ENCODE peak calls at places on chromosomes 2 and 18, in ten cellular contexts. B, J, O, I, P, H, D, Z, X and V are unnamed samples. For H3K27me3, the result is how much of the 10 kb centered on the place peaks cover.

GRCh38 chr2:66532972-66533868 is 98.3 kb downstream of the MEIS1 start:
- DNase-seq in D (no peak), O (peak), B (peak), I (no peak), J (no peak), X (no peak), Z (no peak), P (no peak), H (no peak), V (no peak)

GRCh38 chr2:46913471-46914381 is 1.9 kb downstream of the MCFD2 start:
- DNase-seq in J (peak), X (peak), I (no peak), O (no peak), D (no peak), Z (peak), H (peak), P (no peak), B (peak), V (no peak)

GRCh38 chr18:48263421-48263820 is 145.8 kb downstream of the ZBTB7C start:
- DNase-seq in B (no peak), Z (no peak), J (no peak), O (no peak), H (no peak), X (no peak), D (no peak), I (no peak), P (no peak), V (no peak)

GRCh38 chr18:46627136-46627535 is 29.9 kb downstream of the LOXHD1 start:
- DNase-seq in P (no peak), B (no peak), D (no peak), O (no peak), J (no peak), X (no peak), Z (no peak), I (no peak), H (no peak), V (no peak)

GRCh38 chr2:217714268-217714643 is 288.5 kb downstream of the TNS1 start:
- DNase-seq in H (no peak), P (no peak), B (peak), I (no peak), J (peak), X (peak), D (no peak), O (peak), Z (peak), V (peak)

GRCh38 chr18:7696846-7697245 is 129.7 kb downstream of the PTPRM start:
- DNase-seq in X (no peak), O (no peak), D (no peak), I (no peak), P (no peak), H (no peak), J (peak), B (no peak), Z (no peak), V (no peak)

GRCh38 chr2:16137080-16137755 is 196.9 kb downstream of the MYCN start:
- DNase-seq in H (no peak), J (no peak), B (no peak), X (no peak), D (no peak), O (no peak), Z (no peak), P (no peak), I (no peak), V (no peak)

GRCh38 chr2:66494708-66495107 is 59.8 kb downstream of the MEIS1 start:
- DNase-seq in P (no peak), H (no peak), B (peak), O (no peak), X (no peak), D (no peak), Z (peak), J (peak), I (no peak), V (no peak)

GRCh38 chr18:23879126-23879525 is 135.4 kb upstream of the TTC39C start:
- DNase-seq in J (no peak), I (no peak), D (no peak), Z (no peak), P (no peak), H (no peak), X (no peak), O (no peak), B (no peak), V (no peak)

GRCh38 chr2:216648105-216648504 is 14.9 kb downstream of the IGFBP2 start:
- DNase-seq in B (peak), I (no peak), P (no peak), H (no peak), J (peak), Z (no peak), X (no peak), O (no peak), D (no peak), V (no peak)

GRCh38 chr2:218397502-218398436 is 1.9 kb upstream of the CTDSP1 start:
- DNase-seq in X (peak), Z (no peak), B (peak), J (peak), P (no peak), D (peak), H (peak), I (peak), O (peak), V (peak)

GRCh38 chr2:63059434-63060078 is 8.9 kb downstream of the OTX1 start:
- DNase-seq in B (no peak), D (no peak), H (peak), Z (no peak), P (no peak), O (no peak), I (no peak), J (no peak), X (no peak), V (no peak)

GRCh38 chr2:62369549-62370164 is 136.3 kb downstream of the TMEM17 start:
- DNase-seq in H (no peak), J (no peak), X (no peak), P (no peak), I (no peak), B (no peak), D (peak), O (no peak), Z (no peak), V (no peak)

GRCh38 chr2:172280820-172281454 is 146.4 kb upstream of the ITGA6 start:
- DNase-seq in I (no peak), X (no peak), D (peak), H (no peak), Z (no peak), O (no peak), B (no peak), J (no peak), P (no peak), V (no peak)

GRCh38 chr2:43075054-43075593 is 151.3 kb downstream of the ZFP36L2 start:
- DNase-seq in I (no peak), P (no peak), J (peak), D (no peak), B (peak), O (peak), X (peak), Z (peak), H (no peak), V (peak)

GRCh38 chr2:1607971-1608688 is 136.2 kb downstream of the PXDN start:
- DNase-seq in B (no peak), I (no peak), X (no peak), J (no peak), Z (no peak), D (no peak), O (no peak), P (no peak), H (no peak), V (no peak)

GRCh38 chr2:239803764-239804111 is 221.4 kb downstream of the NDUFA10 start:
- DNase-seq in I (no peak), P (no peak), Z (no peak), X (no peak), D (no peak), J (no peak), B (no peak), H (peak), O (no peak), V (no peak)

GRCh38 chr2:12381543-12382323 is 335.0 kb upstream of the TRIB2 start:
- DNase-seq in Z (no peak), X (no peak), O (no peak), I (no peak), P (no peak), D (no peak), H (peak), B (no peak), J (no peak), V (no peak)

GRCh38 chr2:145066151-145066661 is 546.3 kb upstream of the ZEB2 start:
- DNase-seq in P (no peak), B (peak), I (no peak), O (no peak), Z (no peak), X (peak), H (no peak), D (no peak), J (peak), V (no peak)

GRCh38 chr2:46849080-46849715 is 66.4 kb downstream of the MCFD2 start:
- DNase-seq in J (no peak), D (no peak), Z (no peak), I (no peak), P (no peak), H (no peak), B (peak), X (no peak), O (no peak), V (no peak)

GRCh38 chr2:20723543-20723942 is 56.6 kb downstream of the GDF7 start:
- DNase-seq in O (no peak), J (no peak), P (no peak), D (no peak), Z (no peak), H (no peak), B (no peak), X (peak), I (no peak), V (no peak)

GRCh38 chr2:14016289-14016955 is 616.1 kb upstream of the LRATD1 start:
- DNase-seq in O (no peak), H (no peak), I (no peak), J (peak), P (no peak), B (no peak), X (no peak), D (no peak), Z (peak), V (peak)

GRCh38 chr2:109287413-109287812 is 158.4 kb downstream of the SH3RF3 start:
- DNase-seq in O (no peak), J (no peak), D (peak), P (no peak), X (no peak), I (no peak), H (no peak), Z (no peak), B (no peak), V (no peak)

GRCh38 chr2:238169021-238169707 is 10.4 kb downstream of the ERFE start:
- DNase-seq in I (no peak), Z (no peak), X (peak), D (no peak), J (peak), B (peak), P (no peak), O (no peak), H (no peak), V (no peak)

GRCh38 chr2:168194784-168195522 is 52.4 kb downstream of the STK39 start:
- DNase-seq in P (no peak), X (no peak), H (no peak), B (no peak), J (no peak), D (no peak), Z (no peak), I (no peak), O (no peak), V (no peak)

GRCh38 chr2:11932896-11933295 is 186.5 kb downstream of the LPIN1 start:
- DNase-seq in D (no peak), I (no peak), J (peak), Z (no peak), X (no peak), P (no peak), B (peak), O (no peak), H (no peak), V (no peak)

GRCh38 chr2:15756011-15756550 is 164.4 kb downstream of the DDX1 start:
- DNase-seq in Z (no peak), B (no peak), O (no peak), H (no peak), I (no peak), J (no peak), D (no peak), X (no peak), P (no peak), V (no peak)

GRCh38 chr18:75158465-75159237 is 50.3 kb downstream of the PTGR3 start:
- DNase-seq in B (no peak), H (no peak), P (no peak), O (no peak), X (no peak), I (no peak), J (no peak), Z (no peak), D (no peak), V (no peak)

GRCh38 chr2:240467149-240467642 is 31.7 kb downstream of the GPC1 start:
- DNase-seq in X (no peak), D (no peak), P (no peak), B (no peak), I (no peak), H (peak), Z (peak), O (no peak), J (no peak), V (no peak)

GRCh38 chr2:131093066-131093842 is at the start of gene FAM168B:
- DNase-seq in Z (peak), P (peak), O (peak), X (peak), J (peak), H (peak), I (peak), B (peak), D (peak), V (peak)

GRCh38 chr2:37857485-37858196 is 67.4 kb upstream of the RMDN2 start:
- DNase-seq in X (no peak), H (no peak), Z (no peak), D (no peak), I (no peak), O (no peak), B (no peak), J (peak), P (no peak), V (peak)

DNA sequence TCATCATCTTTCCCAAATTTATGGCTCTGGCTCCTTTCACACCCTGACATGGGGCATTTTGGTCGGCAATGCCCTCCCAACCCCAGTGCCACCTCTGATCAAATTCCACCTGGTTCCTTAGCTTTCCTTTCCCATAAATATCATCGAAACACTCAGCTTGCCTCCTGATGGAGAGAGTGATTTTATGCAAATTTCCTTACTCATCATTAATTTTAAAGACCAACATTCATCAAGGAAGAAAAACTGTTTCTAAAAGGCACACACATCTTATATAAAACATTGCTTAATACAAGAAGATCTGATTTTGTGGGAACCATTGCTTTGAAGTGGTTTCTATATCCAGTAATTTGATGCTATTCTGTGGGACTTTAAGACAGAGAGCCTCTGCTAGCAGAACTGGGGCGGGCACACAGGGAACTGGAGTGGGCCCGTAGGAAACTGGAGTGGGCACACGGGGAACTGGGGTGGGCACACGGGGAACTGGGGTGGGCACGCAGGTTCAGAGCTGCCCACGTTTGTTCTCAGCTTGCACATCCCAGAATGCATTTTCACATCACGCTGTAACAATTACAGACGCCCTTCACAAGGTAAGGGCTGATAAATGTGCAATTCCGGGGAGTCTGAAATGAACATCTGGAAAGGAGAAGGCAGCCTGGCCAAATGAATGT is 174.1 kb downstream of the RTP5 start:
- DNase-seq in I (no peak), P (no peak), Z (no peak), J (no peak), B (no peak), H (no peak), D (no peak), O (no peak), X (no peak), V (no peak)
- H3K27me3 ChIP-seq in I (under half), P (under half), Z (under half), J (under half), B (under half), H (under half), D (under half), O (under half), X (under half), V (under half)

GRCh38 chr2:104840151-104840550 is 13.8 kb upstream of the POU3F3 start:
- DNase-seq in O (no peak), H (no peak), P (no peak), D (no peak), B (no peak), Z (no peak), J (no peak), I (no peak), X (no peak), V (no peak)
- H3K27me3 ChIP-seq in O (half or more), H (under half), P (under half), D (under half), B (half or more), Z (under half), J (under half), I (under half), X (under half), V (under half)

GRCh38 chr18:13270279-13270911 is 51.8 kb downstream of the LDLRAD4 start:
- DNase-seq in I (no peak), O (no peak), P (no peak), B (no peak), H (no peak), Z (no peak), D (no peak), J (no peak), X (no peak), V (no peak)
- H3K27me3 ChIP-seq in I (under half), O (under half), P (under half), B (under half), H (under half), Z (under half), D (under half), J (under half), X (under half), V (under half)

GRCh38 chr2:134515137-134515536 is 203.7 kb downstream of the TMEM163 start:
- DNase-seq in H (no peak), O (no peak), B (no peak), P (no peak), X (no peak), I (no peak), Z (no peak), D (no peak), J (no peak), V (no peak)

GRCh38 chr2:134518101-134518500 is 200.7 kb downstream of the TMEM163 start:
- DNase-seq in D (no peak), H (no peak), I (no peak), B (no peak), O (no peak), Z (no peak), X (no peak), J (no peak), P (no peak), V (no peak)

GRCh38 chr2:134512734-134513467 is 205.9 kb downstream of the TMEM163 start:
- DNase-seq in P (no peak), I (no peak), J (no peak), H (no peak), O (no peak), X (no peak), B (no peak), Z (peak), D (no peak), V (no peak)

GRCh38 chr2:134508396-134508795 is 210.4 kb downstream of the TMEM163 start:
- DNase-seq in I (no peak), J (no peak), O (no peak), X (no peak), D (no peak), P (no peak), B (no peak), H (no peak), Z (no peak), V (no peak)

GRCh38 chr2:134513468-134513810 is 205.4 kb downstream of the TMEM163 start:
- DNase-seq in Z (no peak), O (no peak), J (no peak), I (no peak), H (no peak), X (no peak), D (no peak), B (no peak), P (no peak), V (no peak)
- H3K27me3 ChIP-seq in Z (under half), O (under half), J (under half), I (under half), H (under half), X (under half), D (under half), B (under half), P (under half), V (under half)